ENCODE peak calls at places on chromosomes 11 and 22, in eight cellular contexts. F is HepG2, I is upper lobe of left lung, L is GM23338, P is HCT116, Q is GM12878, S is Panc1, E is K562. W is an unnamed sample.
A peak's percentile ranks its signal among the peaks of the same experiment; 100 is the strongest.

GRCh38 chr11:130642994-130643393 is 194.5 kb downstream of the ADAMTS15 start:
- ATAC-seq in S (peak; percentile 58), E (no peak), Q (no peak), P (no peak), L (peak; percentile 59), F (no peak), I (no peak), W (no peak)

GRCh38 chr11:16738949-16739262 is 459 bp downstream of the C11orf58 start:
- ATAC-seq in E (peak; percentile 3), S (no peak), P (no peak), I (no peak), F (no peak), Q (peak; percentile 7), L (peak; percentile 8), W (peak; percentile 6)

GRCh38 chr11:67539588-67539987 is 16.3 kb upstream of the CABP2 start:
- ATAC-seq in P (peak; percentile 25), S (no peak), Q (no peak), F (peak; percentile 23), E (peak; percentile 86), L (no peak), I (no peak), W (no peak)

GRCh38 chr22:37819100-37819433 is 4.1 kb upstream of the GALR3 start:
- ATAC-seq in E (no peak), S (no peak), F (no peak), Q (no peak), L (peak; percentile 25), I (no peak), P (no peak), W (no peak)

GRCh38 chr11:110479070-110479444 is 49.3 kb downstream of the FDX1 start:
- ATAC-seq in F (no peak), L (no peak), E (no peak), P (no peak), S (no peak), I (no peak), Q (no peak), W (peak; percentile 54)

GRCh38 chr11:78332872-78333271 is 84.7 kb downstream of the GAB2 start:
- ATAC-seq in E (peak; percentile 8), I (no peak), Q (no peak), L (no peak), P (no peak), S (no peak), F (no peak), W (no peak)

GRCh38 chr22:23179381-23180294 is 671 bp upstream of the BCR start:
- ATAC-seq in S (peak; percentile 35), F (peak; percentile 43), Q (peak; percentile 36), P (peak; percentile 6), L (no peak), E (peak; percentile 28), I (peak; percentile 23), W (peak; percentile 43)

GRCh38 chr22:17831527-17832251 is 57.4 kb upstream of the BID start:
- ATAC-seq in E (no peak), I (no peak), F (no peak), L (no peak), P (no peak), S (no peak), Q (no peak), W (peak; percentile 31)

GRCh38 chr11:103587951-103588788 is 448.3 kb upstream of the DDI1 start:
- ATAC-seq in P (no peak), Q (no peak), I (no peak), E (no peak), S (no peak), F (no peak), L (no peak), W (no peak)

GRCh38 chr11:44813401-44813800 is 86.6 kb downstream of the TSPAN18 start:
- ATAC-seq in L (no peak), F (no peak), I (no peak), E (no peak), S (no peak), P (no peak), Q (no peak), W (no peak)

GRCh38 chr22:49015993-49016908 is 811.4 kb downstream of the BRD1 start:
- ATAC-seq in P (no peak), S (no peak), L (no peak), Q (no peak), E (no peak), F (no peak), I (no peak), W (no peak)

GRCh38 chr11:2777871-2778629 is 78.3 kb upstream of the KCNQ1OT1 start:
- ATAC-seq in L (peak; percentile 31), Q (no peak), E (peak; percentile 43), I (no peak), F (no peak), P (no peak), S (no peak), W (no peak)

GRCh38 chr22:23251445-23252093 is 71.3 kb downstream of the BCR start:
- ATAC-seq in P (peak; percentile 58), Q (peak; percentile 56), I (no peak), S (no peak), L (no peak), E (peak; percentile 68), F (peak; percentile 55), W (no peak)

DNA sequence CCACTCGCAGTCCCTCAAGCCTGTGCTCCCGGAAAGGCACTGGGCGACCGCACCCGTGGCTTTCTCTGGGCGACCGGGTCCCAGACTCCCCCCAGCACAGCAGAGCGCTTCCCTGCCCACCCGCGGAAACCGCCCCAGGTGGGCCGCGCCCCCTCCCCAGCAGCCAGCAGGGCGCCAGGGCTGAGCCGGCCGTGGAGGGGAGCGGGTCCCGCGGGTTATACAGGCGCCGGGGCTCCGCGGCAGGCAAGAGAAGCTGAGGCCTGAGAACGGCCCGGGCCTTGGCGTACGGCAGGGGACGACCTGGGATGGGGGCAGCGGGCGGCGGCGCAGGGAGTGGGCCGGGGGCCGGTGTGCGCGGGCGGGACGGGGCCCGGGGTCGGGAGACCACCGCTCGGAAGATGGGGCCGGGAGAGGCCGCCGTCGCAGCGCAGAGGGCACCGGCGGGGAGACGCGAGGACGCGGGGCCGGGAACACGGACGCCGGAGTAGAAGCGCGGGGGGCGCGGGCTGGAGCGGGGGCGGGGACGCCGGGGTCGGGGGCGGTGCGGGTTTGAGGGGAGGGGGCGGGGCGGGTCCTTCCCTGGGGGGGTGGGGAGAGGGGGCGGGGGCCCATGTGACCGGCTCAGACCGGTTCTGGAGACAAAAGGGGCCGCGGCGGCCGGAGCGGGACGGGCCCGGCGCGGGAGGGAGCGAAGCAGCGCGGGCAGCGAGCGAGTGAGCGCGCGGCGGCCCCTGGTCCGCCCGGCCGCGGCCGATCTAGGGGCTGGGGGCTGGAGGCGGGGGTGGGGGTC is at the start of gene MDK:
- ATAC-seq in S (peak; percentile 20), I (no peak), L (peak; percentile 14), F (peak; percentile 14), Q (peak; percentile 40), P (peak; percentile 32), E (peak; percentile 50), W (peak; percentile 17)
- TF ChIP-seq POLR2AphosphoS5 in S (peak; percentile 18), I (no peak), L (no peak), F (no peak), Q (no peak), P (no peak), E (peak; percentile 6), W (no peak)

DNA sequence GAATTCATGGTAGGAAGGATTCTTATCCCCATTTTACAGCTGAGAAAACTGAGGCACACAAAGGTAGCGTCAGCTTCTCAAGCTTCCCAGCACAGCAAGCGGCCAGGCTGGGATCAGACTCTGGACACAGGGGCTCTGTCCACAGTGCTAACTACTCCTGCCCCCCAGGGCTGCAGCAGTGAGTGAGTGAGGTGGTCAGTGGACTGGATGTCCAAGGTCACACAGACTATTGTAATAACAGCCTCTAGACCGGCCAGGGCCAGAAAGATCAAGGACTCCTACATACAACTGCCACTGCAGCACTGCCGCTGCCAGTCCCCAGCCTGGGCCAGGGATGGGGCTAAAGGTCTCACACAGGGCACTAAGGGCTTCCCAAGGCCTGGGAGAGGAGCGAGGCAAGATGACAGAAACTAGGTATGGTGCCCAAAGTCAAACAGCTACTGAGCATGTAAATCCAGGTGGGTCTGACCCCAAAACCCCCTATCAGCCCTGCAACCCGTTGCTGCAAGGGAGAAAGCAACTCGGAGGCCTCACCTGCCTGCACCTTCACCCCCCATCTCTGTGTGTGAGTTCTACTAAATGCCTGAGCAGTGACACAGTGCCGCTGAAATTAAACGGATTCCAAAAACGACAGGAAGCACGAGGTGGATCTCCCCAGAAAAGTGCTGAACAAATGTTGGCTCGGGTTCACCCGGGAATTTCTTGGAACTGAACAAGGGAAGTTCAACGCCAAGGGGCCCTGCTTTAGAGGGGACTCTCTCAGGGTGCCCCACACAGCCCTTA is 161.8 kb upstream of the GRK3 start:
- ATAC-seq in Q (peak; percentile 5), P (no peak), I (no peak), F (peak; percentile 80), S (peak; percentile 17), L (no peak), E (peak; percentile 5), W (no peak)
- TF ChIP-seq POLR2AphosphoS5 in Q (no peak), P (no peak), I (no peak), F (peak; percentile 68), S (no peak), L (no peak), E (no peak), W (peak; percentile 54)

GRCh38 chr11:72002841-72003775 is 4.4 kb downstream of the IL18BP start:
- ATAC-seq in S (peak; percentile 5), L (no peak), P (peak; percentile 3), Q (no peak), F (no peak), I (no peak), E (peak; percentile 46), W (no peak)
- TF ChIP-seq POLR2AphosphoS5 in S (peak; percentile 1), L (no peak), P (peak; percentile 40), Q (peak; percentile 61), F (no peak), I (no peak), E (peak; percentile 19), W (no peak)

GRCh38 chr11:927871-928270 is 2.2 kb downstream of the AP2A2 start:
- ATAC-seq in S (no peak), E (no peak), L (no peak), I (no peak), Q (peak; percentile 61), F (no peak), P (no peak), W (no peak)

GRCh38 chr11:925158-925495 is 543 bp upstream of the AP2A2 start:
- ATAC-seq in S (peak; percentile 6), I (peak; percentile 1), P (no peak), E (peak; percentile 6), F (peak; percentile 4), L (peak; percentile 6), Q (no peak), W (peak; percentile 2)

GRCh38 chr11:924406-925157 is 1.1 kb upstream of the AP2A2 start:
- ATAC-seq in L (no peak), Q (no peak), F (peak; percentile 33), I (peak; percentile 1), S (no peak), E (no peak), P (no peak), W (peak; percentile 5)

GRCh38 chr11:925496-926301 is at the start of gene AP2A2:
- ATAC-seq in F (peak; percentile 11), I (peak; percentile 86), S (peak; percentile 91), E (peak; percentile 89), Q (peak; percentile 78), P (peak; percentile 78), L (peak; percentile 70), W (peak; percentile 89)

DNA sequence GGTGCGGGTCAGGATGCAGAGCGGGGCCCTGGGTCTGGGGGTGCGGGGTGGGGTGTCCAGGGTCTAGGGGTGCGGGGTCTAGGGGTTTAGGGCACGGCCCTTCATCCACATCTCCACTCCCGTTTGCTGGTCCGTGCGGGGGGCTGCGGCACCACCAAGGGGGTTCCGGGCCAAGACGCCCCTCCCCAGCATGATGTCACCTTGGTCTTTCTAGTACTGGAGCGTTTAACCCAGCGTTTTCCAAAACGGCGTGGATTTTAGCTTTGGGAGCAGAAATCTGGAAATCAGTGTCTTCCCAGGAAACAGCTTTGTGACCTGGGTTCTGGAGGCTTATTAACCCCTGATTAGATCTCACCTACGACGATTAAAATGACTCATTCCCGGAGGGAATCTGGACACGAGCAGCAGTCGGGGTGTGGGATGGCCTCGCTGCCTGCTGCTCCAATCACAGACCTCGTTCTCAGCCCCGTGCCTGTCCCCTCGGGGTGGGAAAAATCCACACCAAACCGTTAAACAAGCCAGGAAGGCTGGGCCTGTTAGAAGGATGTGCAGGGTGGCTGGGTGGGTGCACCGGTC is 759 bp downstream of the AP2A2 start:
- ATAC-seq in P (peak; percentile 60), F (no peak), E (no peak), L (peak; percentile 6), S (peak; percentile 61), Q (peak; percentile 6), I (no peak), W (peak; percentile 40)
- TF ChIP-seq POLR2AphosphoS5 in P (no peak), F (no peak), E (no peak), L (no peak), S (no peak), Q (no peak), I (no peak), W (no peak)